ENCODE peak calls at places on chromosomes 7 and 10, in eight cellular contexts. W is ELR, P is posterior vena cava, B is left ventricle myocardium inferior, E is GM04503, J is nucleus accumbens, X is HT-29, A is cardiac fibroblast. S is an unnamed sample.

GRCh38 chr7:155741061-155741460 is 71.2 kb downstream of the SHH start:
- DNase-seq in W (no peak), P (no peak), B (no peak), E (no peak), J (no peak), X (no peak), A (no peak), S (no peak)

GRCh38 chr7:141889323-141889722 is 26.9 kb upstream of the OR9A4 start:
- DNase-seq in W (no peak), P (no peak), B (no peak), E (no peak), J (no peak), X (no peak), A (peak; percentile 17), S (no peak)

GRCh38 chr7:129438281-129438838 is 4.1 kb downstream of the STRIP2 start:
- DNase-seq in W (no peak), P (no peak), B (no peak), E (no peak), J (no peak), X (no peak), A (no peak), S (no peak)

GRCh38 chr10:114545071-114545470 is 113.0 kb downstream of the ABLIM1 start:
- DNase-seq in W (no peak), P (no peak), B (no peak), E (no peak), J (no peak), X (peak; percentile 59), A (no peak), S (no peak)

GRCh38 chr7:135938563-135938962 is 38.6 kb downstream of the MTPN start:
- DNase-seq in W (no peak), P (no peak), B (no peak), E (no peak), J (no peak), X (no peak), A (no peak), S (no peak)

GRCh38 chr7:20407585-20408466 is 77.1 kb downstream of the ITGB8 start:
- DNase-seq in W (peak; percentile 36), P (no peak), B (peak; percentile 80), E (peak; percentile 22), J (no peak), X (peak; percentile 44), A (peak; percentile 65), S (no peak)

GRCh38 chr7:44762726-44763522 is 14.3 kb downstream of the ZMIZ2 start:
- DNase-seq in W (no peak), P (no peak), B (no peak), E (no peak), J (no peak), X (no peak), A (no peak), S (no peak)

GRCh38 chr7:133910761-133911160 is 216.4 kb upstream of the LRGUK start:
- DNase-seq in W (no peak), P (no peak), B (no peak), E (no peak), J (no peak), X (no peak), A (no peak), S (no peak)

GRCh38 chr10:1309969-1310789 is 254.0 kb downstream of the WDR37 start:
- DNase-seq in W (no peak), P (no peak), B (no peak), E (no peak), J (no peak), X (no peak), A (no peak), S (no peak)

GRCh38 chr7:111527545-111527944 is 34.7 kb downstream of the IMMP2L start:
- DNase-seq in W (no peak), P (no peak), B (no peak), E (no peak), J (no peak), X (no peak), A (no peak), S (no peak)

GRCh38 chr7:882336-883028 is 6.1 kb downstream of the GET4 start:
- DNase-seq in W (no peak), P (peak; percentile 36), B (peak; percentile 13), E (no peak), J (no peak), X (no peak), A (no peak), S (no peak)

GRCh38 chr10:44476421-44476820 is 91.5 kb upstream of the CXCL12 start:
- DNase-seq in W (no peak), P (no peak), B (no peak), E (no peak), J (no peak), X (no peak), A (no peak), S (no peak)

GRCh38 chr7:14332155-14332554 is 342.7 kb upstream of the ETV1 start:
- DNase-seq in W (no peak), P (no peak), B (peak; percentile 38), E (no peak), J (no peak), X (no peak), A (peak; percentile 28), S (no peak)

GRCh38 chr7:35011085-35011484 is 26.2 kb downstream of the DPY19L1 start:
- DNase-seq in W (no peak), P (no peak), B (no peak), E (no peak), J (no peak), X (no peak), A (no peak), S (no peak)

GRCh38 chr7:129841465-129841864 is 111.3 kb downstream of the UBE2H start:
- DNase-seq in W (no peak), P (no peak), B (no peak), E (no peak), J (no peak), X (no peak), A (no peak), S (no peak)

GRCh38 chr10:31757831-31758230 is 170.8 kb downstream of the ARHGAP12 start:
- DNase-seq in W (no peak), P (no peak), B (no peak), E (no peak), J (no peak), X (no peak), A (no peak), S (no peak)

GRCh38 chr7:105827106-105827870 is 49.1 kb downstream of the ATXN7L1 start:
- DNase-seq in W (no peak), P (no peak), B (no peak), E (no peak), J (no peak), X (no peak), A (peak; percentile 43), S (peak; percentile 57)

GRCh38 chr7:67732898-67733297 is 736.3 kb downstream of the TYW1 start:
- DNase-seq in W (no peak), P (no peak), B (no peak), E (no peak), J (no peak), X (no peak), A (no peak), S (no peak)

GRCh38 chr7:21425290-21425689 is 2.6 kb upstream of the SP4 start:
- DNase-seq in W (no peak), P (no peak), B (no peak), E (no peak), J (no peak), X (no peak), A (no peak), S (no peak)

GRCh38 chr10:122675278-122675677 is 24.4 kb downstream of the C10orf120 start:
- DNase-seq in W (no peak), P (no peak), B (no peak), E (no peak), J (no peak), X (no peak), A (no peak), S (no peak)

GRCh38 chr7:107387573-107388219 is 82.2 kb upstream of the GPR22 start:
- DNase-seq in W (peak; percentile 65), P (no peak), B (no peak), E (peak; percentile 44), J (no peak), X (peak; percentile 30), A (peak; percentile 75), S (no peak)

S was measured in NCI-H526.